ENCODE peak calls at places on chromosomes 1 and 21, in seven cellular contexts. N is tibial artery, R is colonic mucosa, U is transverse colon, W is tibial nerve, E is heart left ventricle, C is cardiac muscle cell. H is an unnamed sample.

GRCh38 chr1:78540056-78540455 is 49.3 kb downstream of the PTGFR start:
- DNase-seq in C (no peak), W (no peak), R (no peak), N (no peak), U (no peak), E (no peak), H (no peak)

GRCh38 chr1:210377934-210378333 is 49.2 kb downstream of the HHAT start:
- DNase-seq in U (no peak), R (no peak), N (no peak), C (no peak), W (no peak), E (no peak), H (no peak)

GRCh38 chr1:168164771-168165170 is 14.0 kb upstream of the TIPRL start:
- DNase-seq in C (no peak), W (no peak), E (no peak), N (no peak), R (no peak), U (no peak), H (no peak)

GRCh38 chr1:90162216-90162615 is 167.3 kb downstream of the ZNF326 start:
- DNase-seq in W (no peak), U (no peak), C (no peak), R (no peak), E (no peak), N (no peak), H (no peak)

GRCh38 chr1:117128323-117129079 is 7.0 kb upstream of the TRIM45 start:
- DNase-seq in C (no peak), N (no peak), U (no peak), W (no peak), E (no peak), R (no peak), H (no peak)

GRCh38 chr1:21436488-21437340 is 3.2 kb upstream of the NBPF3 start:
- DNase-seq in R (peak; percentile 66), C (peak; percentile 13), U (peak; percentile 45), N (no peak), E (no peak), W (no peak), H (no peak)

GRCh38 chr1:228286505-228287417 is 78.9 kb downstream of the OBSCN start:
- DNase-seq in R (no peak), C (no peak), W (no peak), E (peak; percentile 15), U (peak; percentile 3), N (peak; percentile 47), H (no peak)

GRCh38 chr1:97983132-97983531 is 62.3 kb upstream of the DPYD start:
- DNase-seq in U (no peak), E (no peak), C (no peak), N (no peak), W (no peak), R (no peak), H (no peak)

GRCh38 chr21:34732388-34732821 is 63.6 kb downstream of the CLIC6 start:
- DNase-seq in U (no peak), C (no peak), E (no peak), N (peak; percentile 4), R (no peak), W (no peak), H (no peak)

GRCh38 chr1:31750858-31751638 is 13.1 kb downstream of the ADGRB2 start:
- DNase-seq in C (no peak), N (no peak), R (no peak), U (peak; percentile 35), E (no peak), W (no peak), H (no peak)

GRCh38 chr1:22557341-22557950 is 5.8 kb upstream of the EPHA8 start:
- DNase-seq in U (no peak), R (no peak), N (no peak), W (no peak), E (no peak), C (peak; percentile 30), H (no peak)

GRCh38 chr1:28112388-28113311 is 24.2 kb upstream of the EYA3 start:
- DNase-seq in R (peak; percentile 27), C (no peak), N (peak; percentile 61), U (peak; percentile 30), W (peak; percentile 31), E (no peak), H (peak; percentile 6)

GRCh38 chr1:10064416-10065343 is 31.9 kb downstream of the UBE4B start:
- DNase-seq in W (no peak), N (no peak), E (no peak), R (no peak), U (no peak), C (no peak), H (no peak)

GRCh38 chr21:28922368-28922767 is 70.3 kb downstream of the LTN1 start:
- DNase-seq in U (no peak), C (no peak), N (no peak), R (no peak), W (no peak), E (no peak), H (no peak)

GRCh38 chr1:116624040-116624439 is 43.5 kb downstream of the IGSF3 start:
- DNase-seq in U (no peak), E (no peak), C (no peak), N (no peak), R (no peak), W (no peak), H (no peak)

GRCh38 chr1:25816112-25816718 is 3.5 kb upstream of the MTFR1L start:
- DNase-seq in N (no peak), W (no peak), R (no peak), U (no peak), C (no peak), E (no peak), H (no peak)

GRCh38 chr1:107479865-107480264 is 339.0 kb downstream of the NTNG1 start:
- DNase-seq in W (no peak), E (no peak), R (no peak), C (no peak), N (no peak), U (no peak), H (no peak)

GRCh38 chr1:212950243-212951057 is at the start of gene VASH2:
- DNase-seq in U (peak; percentile 75), W (peak; percentile 75), C (peak; percentile 94), N (peak; percentile 79), E (peak; percentile 90), R (peak; percentile 87), H (peak; percentile 66)

GRCh38 chr1:112522621-112523020 is 13.9 kb downstream of the WNT2B start:
- DNase-seq in U (no peak), W (no peak), C (no peak), N (no peak), R (no peak), E (no peak), H (no peak)

GRCh38 chr1:77543822-77544448 is 138.5 kb downstream of the ZZZ3 start:
- DNase-seq in W (no peak), U (no peak), N (no peak), E (no peak), R (no peak), C (no peak), H (no peak)

GRCh38 chr21:41361786-41362604 is at the start of gene MX2:
- DNase-seq in E (peak; percentile 80), R (peak; percentile 61), U (peak; percentile 71), W (peak; percentile 86), C (no peak), N (peak; percentile 78), H (no peak)

GRCh38 chr1:116713474-116713873 is 40.8 kb upstream of the CD2 start:
- DNase-seq in W (no peak), N (no peak), E (no peak), U (no peak), C (no peak), R (no peak), H (no peak)

GRCh38 chr1:236605030-236605806 is 902 bp upstream of the HEATR1 start:
- DNase-seq in W (no peak), R (no peak), C (peak; percentile 17), U (no peak), E (no peak), N (no peak), H (no peak)

GRCh38 chr1:151945725-151946365 is 36.5 kb upstream of the THEM4 start:
- DNase-seq in U (peak; percentile 89), N (peak; percentile 91), W (peak; percentile 91), E (peak; percentile 94), R (peak; percentile 93), C (no peak), H (peak; percentile 91)

GRCh38 chr1:33143698-33144097 is 38.1 kb downstream of the TRIM62 start:
- DNase-seq in W (no peak), E (no peak), C (no peak), N (no peak), R (no peak), U (no peak), H (no peak)

DNA sequence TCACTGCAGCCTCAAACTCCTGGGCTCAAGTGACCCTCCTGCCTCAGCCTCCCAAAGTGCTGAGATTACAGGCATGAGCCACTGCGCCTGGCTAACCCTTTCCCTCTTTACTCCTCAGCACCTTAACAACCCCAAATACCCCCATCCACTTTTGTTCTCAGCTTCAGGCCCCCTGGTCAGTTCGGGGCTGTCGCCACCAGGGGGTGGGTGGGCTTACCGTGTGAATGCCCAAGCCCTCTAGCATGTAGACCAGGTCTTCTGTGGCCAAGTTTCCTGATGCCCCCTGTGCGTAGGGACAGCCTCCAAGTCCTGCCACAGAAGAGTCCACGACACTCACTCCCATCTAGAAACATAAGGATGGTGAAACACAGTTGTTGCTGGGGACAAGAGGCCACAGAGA is 3.6 kb upstream of the GALE start:
- DNase-seq in C (no peak), R (no peak), U (no peak), N (no peak), E (no peak), W (no peak), H (no peak)
- TF ChIP-seq CTCF in C (peak; percentile 14), R (no peak), U (no peak), N (no peak), E (no peak), W (no peak), H (no peak)

DNA sequence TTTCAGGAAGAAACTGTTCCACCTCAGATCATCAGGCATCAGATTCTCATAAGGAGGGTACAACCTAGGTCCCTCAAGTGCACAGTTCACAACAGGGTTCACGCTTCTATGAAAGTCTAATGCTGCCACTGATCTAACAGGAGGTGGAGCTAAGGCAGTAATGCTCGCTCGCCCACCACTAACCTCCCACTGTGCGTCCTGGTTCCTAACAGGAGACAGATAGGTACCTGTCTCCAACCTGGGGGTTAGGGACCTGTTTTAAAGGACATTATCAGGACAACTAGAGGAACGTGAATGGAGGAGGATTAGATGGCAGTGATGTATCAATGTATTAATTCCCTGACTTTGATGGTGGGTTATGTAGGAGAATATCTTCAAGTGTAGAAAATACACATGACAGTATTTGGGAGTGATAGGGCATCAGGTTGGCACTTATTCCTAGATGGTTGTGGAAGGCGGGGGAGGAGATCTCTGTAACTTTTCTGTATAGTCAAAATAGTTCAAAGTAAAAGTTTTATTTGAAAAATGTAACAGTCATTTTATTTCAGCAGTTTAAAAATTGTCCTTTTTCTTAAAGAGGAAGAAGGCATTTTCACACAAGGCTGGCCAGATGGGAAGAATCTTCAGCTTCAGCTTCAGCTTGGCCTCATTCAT is 43.9 kb downstream of the DEGS1 start:
- DNase-seq in N (no peak), C (no peak), R (no peak), W (no peak), U (no peak), E (no peak), H (no peak)
- H3K27me3 ChIP-seq in N (no peaks in the 10 kb centered on the region), C (no peaks in the 10 kb centered on the region), R (no peaks in the 10 kb centered on the region), W (no peaks in the 10 kb centered on the region), U (no peaks in the 10 kb centered on the region), E (no peaks in the 10 kb centered on the region), H (no peaks in the 10 kb centered on the region)

GRCh38 chr1:203055166-203055799 is 29.0 kb downstream of the PPFIA4 start:
- DNase-seq in R (no peak), W (no peak), C (no peak), U (no peak), N (no peak), E (no peak), H (no peak)
- TF ChIP-seq CTCF in R (no peak), W (no peak), C (no peak), U (no peak), N (no peak), E (no peak), H (no peak)

GRCh38 chr1:44585315-44585920 is 88.9 kb downstream of the TMEM53 start:
- DNase-seq in E (no peak), C (no peak), W (no peak), U (no peak), R (no peak), N (no peak), H (no peak)
- H3K27me3 ChIP-seq in E (no peaks in the 10 kb centered on the region), C (no peaks in the 10 kb centered on the region), W (peaks cover 5% of the 10 kb centered on the region), U (peaks cover 86% of the 10 kb centered on the region), R (peaks cover 38% of the 10 kb centered on the region), N (peaks cover 50% of the 10 kb centered on the region), H (no peaks in the 10 kb centered on the region)